ENCODE peak calls at places on chromosome X, in seven cellular contexts. A, W, O, X, J, N and I are unnamed samples.

GRCh38 chrX:9340619-9341304 is 124.1 kb upstream of the TBL1X start:
- DNase-seq in A (no peak), X (no peak), J (no peak), W (peak), O (no peak), N (no peak), I (no peak)

GRCh38 chrX:24479924-24480722 is 15.0 kb downstream of the PDK3 start:
- DNase-seq in O (no peak), N (peak), J (no peak), A (no peak), W (peak), X (peak), I (no peak)

GRCh38 chrX:70398899-70399298 is 24.2 kb upstream of the GDPD2 start:
- DNase-seq in A (no peak), J (no peak), W (peak), X (no peak), O (no peak), N (no peak), I (no peak)

GRCh38 chrX:154321624-154322023 is 26.0 kb downstream of the TKTL1 start:
- DNase-seq in W (no peak), X (no peak), O (no peak), N (peak), A (peak), J (no peak), I (no peak)

GRCh38 chrX:150544222-150544787 is 24.1 kb upstream of the MTM1 start:
- DNase-seq in W (peak), A (no peak), J (no peak), N (no peak), X (no peak), O (no peak), I (peak)

GRCh38 chrX:130834149-130834548 is 68.9 kb downstream of the ENOX2 start:
- DNase-seq in J (no peak), W (peak), A (no peak), N (no peak), O (no peak), X (no peak), I (peak)

GRCh38 chrX:48910926-48911406 is 480 bp downstream of the SLC35A2 start:
- DNase-seq in A (no peak), W (peak), N (no peak), O (no peak), X (no peak), J (no peak), I (no peak)

GRCh38 chrX:17007134-17007768 is 60.8 kb downstream of the REPS2 start:
- DNase-seq in W (peak), A (no peak), X (no peak), J (no peak), N (no peak), O (peak), I (peak)

GRCh38 chrX:145735036-145735435 is 82.6 kb upstream of the SLITRK2 start:
- DNase-seq in A (no peak), O (no peak), X (no peak), J (no peak), N (no peak), W (no peak), I (no peak)

GRCh38 chrX:17553451-17553850 is 178.5 kb downstream of the NHS start:
- DNase-seq in W (no peak), N (no peak), J (no peak), X (no peak), A (no peak), O (no peak), I (peak)

GRCh38 chrX:77493677-77494553 is 46.7 kb downstream of the FGF16 start:
- DNase-seq in X (no peak), J (no peak), O (peak), N (no peak), A (no peak), W (peak), I (peak)

GRCh38 chrX:13843150-13843721 is 26.3 kb upstream of the GPM6B start:
- DNase-seq in W (no peak), J (no peak), N (no peak), X (no peak), A (no peak), O (no peak), I (no peak)

GRCh38 chrX:150150081-150150779 is 211.9 kb upstream of the EOLA2 start:
- DNase-seq in O (peak), J (no peak), N (no peak), W (no peak), X (no peak), A (peak), I (no peak)

GRCh38 chrX:130857207-130857606 is 45.8 kb downstream of the ENOX2 start:
- DNase-seq in O (no peak), A (no peak), N (no peak), X (no peak), J (no peak), W (no peak), I (no peak)

GRCh38 chrX:9728271-9728670 is 37.4 kb downstream of the GPR143 start:
- DNase-seq in J (no peak), N (no peak), A (no peak), O (no peak), X (no peak), W (peak), I (no peak)

GRCh38 chrX:125295337-125295736 is 24.3 kb upstream of the TEX13C start:
- DNase-seq in O (no peak), A (no peak), W (peak), J (no peak), X (no peak), N (no peak), I (no peak)

GRCh38 chrX:149010026-149010898 is 494.8 kb downstream of the IDS start:
- DNase-seq in O (no peak), J (no peak), W (no peak), X (no peak), N (no peak), A (no peak), I (no peak)

GRCh38 chrX:108020631-108021030 is 24.2 kb upstream of the VSIG1 start:
- DNase-seq in N (no peak), W (peak), X (no peak), A (no peak), J (no peak), O (no peak), I (no peak)

GRCh38 chrX:38817004-38817703 is 15.9 kb downstream of the MID1IP1 start:
- DNase-seq in O (no peak), A (no peak), N (peak), J (peak), W (peak), X (no peak), I (peak)

GRCh38 chrX:20974326-20974725 is 399.9 kb upstream of the CNKSR2 start:
- DNase-seq in O (peak), X (no peak), J (no peak), A (no peak), W (peak), N (no peak), I (no peak)

GRCh38 chrX:81202413-81202794 is 502 bp downstream of the SH3BGRL start:
- DNase-seq in W (peak), A (no peak), N (no peak), O (peak), X (no peak), J (no peak), I (no peak)

GRCh38 chrX:17242470-17242869 is 132.5 kb upstream of the NHS start:
- DNase-seq in A (no peak), J (no peak), X (peak), N (no peak), O (peak), W (peak), I (peak)

GRCh38 chrX:106899276-106899675 is 3.9 kb downstream of the RIPPLY1 start:
- DNase-seq in O (no peak), N (no peak), X (no peak), W (no peak), A (no peak), J (no peak), I (no peak)

GRCh38 chrX:84469226-84469625 is 33.0 kb downstream of the HDX start:
- DNase-seq in W (peak), O (no peak), J (no peak), A (no peak), X (no peak), N (no peak), I (no peak)

GRCh38 chrX:100642296-100642695 is 1.7 kb upstream of the SRPX2 start:
- DNase-seq in J (no peak), N (no peak), X (no peak), A (no peak), O (no peak), W (no peak), I (no peak)

GRCh38 chrX:110491846-110492620 is 133.4 kb downstream of the RTL9 start:
- DNase-seq in X (no peak), J (no peak), N (no peak), O (no peak), A (no peak), W (no peak), I (no peak)

GRCh38 chrX:21958888-21959287 is 18.4 kb downstream of the SMS start:
- DNase-seq in X (no peak), W (peak), J (no peak), N (no peak), O (no peak), A (no peak), I (no peak)

GRCh38 chrX:69324851-69325250 is 159.6 kb upstream of the PJA1 start:
- DNase-seq in X (no peak), J (no peak), N (no peak), W (no peak), O (no peak), A (no peak), I (no peak)

GRCh38 chrX:13476384-13476783 is 93.0 kb upstream of the EGFL6 start:
- DNase-seq in J (no peak), N (no peak), A (no peak), X (no peak), W (no peak), O (no peak), I (no peak)

GRCh38 chrX:130085551-130085986 is 24.7 kb downstream of the ELF4 start:
- DNase-seq in W (peak), O (no peak), N (no peak), J (no peak), A (no peak), X (no peak), I (no peak)

GRCh38 chrX:41389311-41389888 is 55.4 kb downstream of the DDX3X start:
- DNase-seq in N (peak), O (no peak), J (no peak), W (no peak), A (no peak), X (no peak), I (no peak)

GRCh38 chrX:144327515-144327914 is 443.6 kb downstream of the UBE2NL start:
- DNase-seq in X (no peak), N (no peak), O (no peak), A (no peak), W (no peak), J (no peak), I (no peak)

GRCh38 chrX:49053223-49054072 is 5.4 kb upstream of the CCDC120 start:
- DNase-seq in X (peak), N (peak), W (no peak), A (peak), J (no peak), O (no peak), I (peak)